ENCODE peak calls at places on chromosomes 16 and 17, in four cellular contexts. One of them, this sample, is unnamed.

GRCh38 chr16:68458101-68458500 is 9.8 kb upstream of the SMPD3 start:
- DNase-seq in tibial nerve: no peak
- DNase-seq in ovary: no peak
- DNase-seq in A549: no peak
- DNase-seq in this sample: no peak

GRCh38 chr16:30958164-30959083 is 870 bp downstream of the SETD1A start:
- DNase-seq in ovary: peak
- DNase-seq in tibial nerve: no peak
- DNase-seq in A549: peak
- DNase-seq in this sample: peak

GRCh38 chr17:67474081-67474661 is 97.1 kb downstream of the PITPNC1 start:
- DNase-seq in ovary: peak
- DNase-seq in tibial nerve: no peak
- DNase-seq in A549: no peak
- DNase-seq in this sample: no peak

GRCh38 chr16:19288872-19289799 is 3.6 kb downstream of the CLEC19A start:
- DNase-seq in A549: peak
- DNase-seq in ovary: no peak
- DNase-seq in tibial nerve: no peak
- DNase-seq in this sample: no peak

GRCh38 chr17:50165066-50165465 is 739 bp upstream of the SGCA start:
- DNase-seq in ovary: no peak
- DNase-seq in tibial nerve: no peak
- DNase-seq in A549: no peak
- DNase-seq in this sample: no peak

GRCh38 chr16:50050802-50051201 is 15.0 kb upstream of the HEATR3 start:
- DNase-seq in A549: no peak
- DNase-seq in tibial nerve: no peak
- DNase-seq in ovary: no peak
- DNase-seq in this sample: no peak

GRCh38 chr17:48066656-48067055 is 18.5 kb downstream of the NFE2L1 start:
- DNase-seq in ovary: no peak
- DNase-seq in tibial nerve: no peak
- DNase-seq in A549: no peak
- DNase-seq in this sample: no peak

GRCh38 chr17:62767997-62768396 is 40.1 kb downstream of the MARCHF10 start:
- DNase-seq in tibial nerve: no peak
- DNase-seq in A549: no peak
- DNase-seq in ovary: no peak
- DNase-seq in this sample: no peak

GRCh38 chr16:21088646-21089538 is 61.8 kb downstream of the DNAH3 start:
- DNase-seq in A549: no peak
- DNase-seq in tibial nerve: no peak
- DNase-seq in ovary: no peak
- DNase-seq in this sample: no peak

GRCh38 chr17:909642-910323 is 69.8 kb downstream of the NXN start:
- DNase-seq in ovary: no peak
- DNase-seq in A549: no peak
- DNase-seq in tibial nerve: no peak
- DNase-seq in this sample: no peak

GRCh38 chr17:79517812-79518211 is 93.0 kb downstream of the RBFOX3 start:
- DNase-seq in A549: no peak
- DNase-seq in tibial nerve: no peak
- DNase-seq in ovary: no peak
- DNase-seq in this sample: no peak

GRCh38 chr17:79612468-79613194 is 1.8 kb upstream of the RBFOX3 start:
- DNase-seq in A549: peak
- DNase-seq in ovary: no peak
- DNase-seq in tibial nerve: no peak
- DNase-seq in this sample: peak

DNA sequence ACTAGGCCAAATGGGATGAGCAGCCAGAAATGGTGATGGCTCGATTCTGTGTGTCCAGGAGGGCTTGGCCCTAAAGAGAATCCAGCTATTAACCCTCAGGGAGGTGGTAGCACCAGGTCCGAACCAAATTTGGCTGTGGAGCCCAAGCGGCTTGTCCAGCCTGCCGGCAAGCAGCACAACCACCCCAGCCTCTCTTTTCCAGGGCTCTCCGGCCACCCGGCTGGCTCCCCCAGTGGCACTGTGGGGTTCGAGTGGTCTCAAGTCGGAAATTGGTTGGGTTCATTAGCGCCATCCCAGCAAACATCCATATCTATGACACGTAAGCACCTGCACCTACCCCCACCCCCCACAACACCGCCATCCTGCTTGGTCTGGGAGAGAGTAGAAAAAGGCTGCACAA is 35.4 kb downstream of the PLCD3 start:
- DNase-seq in tibial nerve: no peak
- DNase-seq in ovary: no peak
- DNase-seq in A549: no peak
- DNase-seq in this sample: no peak
- TF ChIP-seq CTCF in tibial nerve: no peak
- TF ChIP-seq CTCF in ovary: no peak
- TF ChIP-seq CTCF in A549: no peak
- TF ChIP-seq CTCF in this sample: no peak

GRCh38 chr17:6554871-6555330 is 1.5 kb downstream of the PITPNM3 start:
- DNase-seq in tibial nerve: no peak
- DNase-seq in A549: no peak
- DNase-seq in ovary: no peak
- DNase-seq in this sample: peak
- H3K27ac ChIP-seq in tibial nerve: no peak
- H3K27ac ChIP-seq in A549: no peak
- H3K27ac ChIP-seq in ovary: peak
- H3K27ac ChIP-seq in this sample: peak

GRCh38 chr16:85570213-85570734 is 42.8 kb upstream of the GSE1 start:
- DNase-seq in tibial nerve: no peak
- DNase-seq in A549: no peak
- DNase-seq in ovary: no peak
- DNase-seq in this sample: peak

GRCh38 chr16:85569615-85570212 is 43.4 kb upstream of the GSE1 start:
- DNase-seq in tibial nerve: no peak
- DNase-seq in A549: no peak
- DNase-seq in ovary: no peak
- DNase-seq in this sample: peak

GRCh38 chr16:85571813-85572619 is 41.1 kb upstream of the GSE1 start:
- DNase-seq in tibial nerve: no peak
- DNase-seq in A549: no peak
- DNase-seq in ovary: no peak
- DNase-seq in this sample: no peak

GRCh38 chr16:85571563-85571812 is 41.6 kb upstream of the GSE1 start:
- DNase-seq in A549: no peak
- DNase-seq in tibial nerve: no peak
- DNase-seq in ovary: no peak
- DNase-seq in this sample: no peak

DNA sequence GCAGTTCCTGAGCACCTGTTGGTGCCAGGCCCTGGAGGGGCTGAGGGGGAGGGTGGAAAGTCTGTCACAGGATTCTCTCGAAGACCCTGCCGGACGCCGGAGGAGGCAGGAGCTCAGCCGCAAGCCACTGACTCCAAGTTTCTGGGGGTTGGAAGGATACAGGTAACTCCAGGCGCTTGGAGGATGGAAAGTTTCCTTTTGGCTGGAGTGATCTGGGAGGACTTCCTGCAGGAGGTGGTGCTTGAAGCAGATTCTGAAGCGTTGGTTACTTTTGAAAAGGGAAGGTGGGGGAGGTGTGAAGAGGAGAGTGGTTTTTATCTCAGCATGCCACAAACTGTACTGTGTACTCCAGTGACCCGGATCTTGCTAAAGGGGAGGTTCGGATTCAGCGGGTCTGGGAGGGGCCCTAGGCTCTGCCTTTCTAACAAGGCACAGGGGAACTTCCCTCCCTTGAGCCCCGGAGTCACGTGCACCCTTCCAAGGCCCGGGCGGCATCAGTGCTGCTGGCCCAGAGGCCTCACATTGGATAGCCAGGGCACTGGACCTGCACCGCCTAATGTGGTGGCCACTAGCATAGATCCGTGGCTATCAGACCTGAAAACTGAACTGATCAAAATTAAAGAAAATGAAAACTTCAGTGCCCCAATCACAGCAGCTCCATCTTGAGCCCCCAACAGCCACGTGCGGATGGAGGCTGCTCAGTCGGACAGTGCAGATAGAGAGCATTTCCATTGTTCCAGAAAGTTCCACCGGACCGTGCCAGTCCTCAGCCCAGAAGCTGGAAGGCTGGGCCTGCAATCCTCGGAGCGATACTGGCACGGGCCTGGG is 42.2 kb upstream of the GSE1 start:
- DNase-seq in tibial nerve: peak
- DNase-seq in A549: no peak
- DNase-seq in ovary: no peak
- DNase-seq in this sample: peak
- TF ChIP-seq EP300 in tibial nerve: no peak
- TF ChIP-seq EP300 in A549: no peak
- TF ChIP-seq EP300 in ovary: no peak
- TF ChIP-seq EP300 in this sample: no peak

GRCh38 chr16:56783332-56783731 is 53.4 kb downstream of the NUP93 start:
- DNase-seq in A549: no peak
- DNase-seq in ovary: no peak
- DNase-seq in tibial nerve: no peak
- DNase-seq in this sample: no peak

GRCh38 chr16:56777533-56777932 is 47.6 kb downstream of the NUP93 start:
- DNase-seq in ovary: no peak
- DNase-seq in A549: no peak
- DNase-seq in tibial nerve: no peak
- DNase-seq in this sample: no peak

GRCh38 chr16:56779956-56780355 is 50.0 kb downstream of the NUP93 start:
- DNase-seq in ovary: no peak
- DNase-seq in A549: no peak
- DNase-seq in tibial nerve: no peak
- DNase-seq in this sample: no peak

GRCh38 chr16:56780646-56781045 is 50.7 kb downstream of the NUP93 start:
- DNase-seq in ovary: no peak
- DNase-seq in A549: no peak
- DNase-seq in tibial nerve: no peak
- DNase-seq in this sample: no peak

DNA sequence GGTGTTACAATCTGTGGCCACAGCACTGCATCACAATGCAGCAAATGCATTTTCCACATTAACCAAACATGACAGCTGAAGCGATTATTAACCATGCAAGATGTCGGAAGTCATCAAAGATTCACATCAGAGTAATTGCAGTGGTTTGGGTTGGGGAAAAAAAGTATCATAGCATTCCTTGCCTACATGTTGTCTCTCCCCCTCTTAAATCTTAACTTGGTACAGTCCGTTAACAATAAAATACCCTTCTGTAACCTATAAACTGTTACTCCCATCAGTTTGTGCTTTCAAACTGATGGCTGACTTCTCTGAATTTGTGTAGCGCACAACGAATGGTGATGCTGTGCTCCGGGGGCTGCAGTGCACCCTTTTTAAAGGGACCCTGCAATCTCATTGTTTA is 51.6 kb downstream of the NUP93 start:
- DNase-seq in ovary: no peak
- DNase-seq in tibial nerve: no peak
- DNase-seq in A549: no peak
- DNase-seq in this sample: no peak
- TF ChIP-seq CTCF in ovary: no peak
- TF ChIP-seq CTCF in tibial nerve: no peak
- TF ChIP-seq CTCF in A549: no peak
- TF ChIP-seq CTCF in this sample: no peak

GRCh38 chr17:38608648-38609047 is 2.9 kb upstream of the SRCIN1 start:
- DNase-seq in tibial nerve: no peak
- DNase-seq in A549: no peak
- DNase-seq in ovary: no peak
- DNase-seq in this sample: peak
- H3K27ac ChIP-seq in tibial nerve: no peak
- H3K27ac ChIP-seq in A549: no peak
- H3K27ac ChIP-seq in ovary: no peak
- H3K27ac ChIP-seq in this sample: no peak

This sample was measured in stomach.